ENCODE peak calls at places on chromosomes 12 and 14, in nine cellular contexts. One of them, this sample, is unnamed.

GRCh38 chr12:40261937-40262336 is 37.1 kb downstream of the LRRK2 start:
- DNase-seq in cardiac fibroblast: no peak
- DNase-seq in Caki2: no peak
- DNase-seq in mesendoderm: no peak
- DNase-seq in stimulated activated CD4-positive, alpha-beta T cell treated with anti-CD3 and anti-CD28 coated beads, Interleukin-2, amount 100 ng/mL, for 24 hours: no peak
- DNase-seq in fibroblast of pulmonary artery: no peak
- DNase-seq in frontal cortex: no peak
- DNase-seq in H54: no peak
- DNase-seq in GM04504: no peak
- DNase-seq in this sample: no peak

GRCh38 chr14:77199590-77199989 is 18.0 kb downstream of the TMEM63C start:
- DNase-seq in fibroblast of pulmonary artery: no peak
- DNase-seq in H54: no peak
- DNase-seq in cardiac fibroblast: no peak
- DNase-seq in stimulated activated CD4-positive, alpha-beta T cell treated with anti-CD3 and anti-CD28 coated beads, Interleukin-2, amount 100 ng/mL, for 24 hours: no peak
- DNase-seq in GM04504: no peak
- DNase-seq in mesendoderm: no peak
- DNase-seq in frontal cortex: no peak
- DNase-seq in Caki2: no peak
- DNase-seq in this sample: no peak

GRCh38 chr12:93347054-93347786 is 30.5 kb upstream of the NUDT4 start:
- DNase-seq in Caki2: no peak
- DNase-seq in mesendoderm: no peak
- DNase-seq in fibroblast of pulmonary artery: no peak
- DNase-seq in GM04504: no peak
- DNase-seq in cardiac fibroblast: no peak
- DNase-seq in H54: no peak
- DNase-seq in frontal cortex: no peak
- DNase-seq in stimulated activated CD4-positive, alpha-beta T cell treated with anti-CD3 and anti-CD28 coated beads, Interleukin-2, amount 100 ng/mL, for 24 hours: no peak
- DNase-seq in this sample: no peak

GRCh38 chr14:78690836-78691235 is 520.7 kb downstream of the NRXN3 start:
- DNase-seq in frontal cortex: no peak
- DNase-seq in cardiac fibroblast: peak; percentile 6
- DNase-seq in H54: no peak
- DNase-seq in GM04504: no peak
- DNase-seq in mesendoderm: no peak
- DNase-seq in fibroblast of pulmonary artery: no peak
- DNase-seq in Caki2: no peak
- DNase-seq in stimulated activated CD4-positive, alpha-beta T cell treated with anti-CD3 and anti-CD28 coated beads, Interleukin-2, amount 100 ng/mL, for 24 hours: no peak
- DNase-seq in this sample: no peak

GRCh38 chr14:100078997-100079561 is 13.9 kb downstream of the EVL start:
- DNase-seq in fibroblast of pulmonary artery: peak; percentile 37
- DNase-seq in Caki2: no peak
- DNase-seq in H54: peak; percentile 50
- DNase-seq in stimulated activated CD4-positive, alpha-beta T cell treated with anti-CD3 and anti-CD28 coated beads, Interleukin-2, amount 100 ng/mL, for 24 hours: peak; percentile 69
- DNase-seq in cardiac fibroblast: peak; percentile 47
- DNase-seq in mesendoderm: peak; percentile 82
- DNase-seq in frontal cortex: no peak
- DNase-seq in GM04504: peak; percentile 84
- DNase-seq in this sample: no peak

GRCh38 chr14:100384819-100385813 is 62.0 kb downstream of the SLC25A47 start:
- DNase-seq in GM04504: no peak
- DNase-seq in mesendoderm: peak; percentile 48
- DNase-seq in Caki2: peak; percentile 44
- DNase-seq in cardiac fibroblast: peak; percentile 85
- DNase-seq in H54: no peak
- DNase-seq in fibroblast of pulmonary artery: peak; percentile 84
- DNase-seq in frontal cortex: no peak
- DNase-seq in stimulated activated CD4-positive, alpha-beta T cell treated with anti-CD3 and anti-CD28 coated beads, Interleukin-2, amount 100 ng/mL, for 24 hours: no peak
- DNase-seq in this sample: no peak

GRCh38 chr14:77660754-77661153 is 44.3 kb upstream of the SPTLC2 start:
- DNase-seq in fibroblast of pulmonary artery: no peak
- DNase-seq in frontal cortex: peak; percentile 48
- DNase-seq in H54: no peak
- DNase-seq in GM04504: no peak
- DNase-seq in stimulated activated CD4-positive, alpha-beta T cell treated with anti-CD3 and anti-CD28 coated beads, Interleukin-2, amount 100 ng/mL, for 24 hours: no peak
- DNase-seq in mesendoderm: no peak
- DNase-seq in cardiac fibroblast: no peak
- DNase-seq in Caki2: peak; percentile 33
- DNase-seq in this sample: no peak

GRCh38 chr14:60642270-60642789 is 6.9 kb downstream of the SIX1 start:
- DNase-seq in frontal cortex: no peak
- DNase-seq in Caki2: no peak
- DNase-seq in cardiac fibroblast: no peak
- DNase-seq in stimulated activated CD4-positive, alpha-beta T cell treated with anti-CD3 and anti-CD28 coated beads, Interleukin-2, amount 100 ng/mL, for 24 hours: no peak
- DNase-seq in mesendoderm: peak; percentile 70
- DNase-seq in H54: no peak
- DNase-seq in GM04504: no peak
- DNase-seq in fibroblast of pulmonary artery: no peak
- DNase-seq in this sample: no peak

GRCh38 chr12:38890102-38890501 is 15.3 kb downstream of the CPNE8 start:
- DNase-seq in H54: no peak
- DNase-seq in frontal cortex: no peak
- DNase-seq in cardiac fibroblast: no peak
- DNase-seq in mesendoderm: no peak
- DNase-seq in Caki2: no peak
- DNase-seq in GM04504: peak; percentile 55
- DNase-seq in fibroblast of pulmonary artery: no peak
- DNase-seq in stimulated activated CD4-positive, alpha-beta T cell treated with anti-CD3 and anti-CD28 coated beads, Interleukin-2, amount 100 ng/mL, for 24 hours: no peak
- DNase-seq in this sample: no peak

GRCh38 chr12:111505601-111506036 is 93.5 kb downstream of the ATXN2 start:
- DNase-seq in stimulated activated CD4-positive, alpha-beta T cell treated with anti-CD3 and anti-CD28 coated beads, Interleukin-2, amount 100 ng/mL, for 24 hours: no peak
- DNase-seq in Caki2: no peak
- DNase-seq in frontal cortex: no peak
- DNase-seq in fibroblast of pulmonary artery: no peak
- DNase-seq in GM04504: no peak
- DNase-seq in cardiac fibroblast: no peak
- DNase-seq in mesendoderm: peak; percentile 15
- DNase-seq in H54: no peak
- DNase-seq in this sample: no peak

GRCh38 chr14:91955168-91955567 is 7.7 kb upstream of the FBLN5 start:
- DNase-seq in cardiac fibroblast: no peak
- DNase-seq in fibroblast of pulmonary artery: no peak
- DNase-seq in H54: no peak
- DNase-seq in stimulated activated CD4-positive, alpha-beta T cell treated with anti-CD3 and anti-CD28 coated beads, Interleukin-2, amount 100 ng/mL, for 24 hours: no peak
- DNase-seq in Caki2: no peak
- DNase-seq in mesendoderm: no peak
- DNase-seq in GM04504: no peak
- DNase-seq in frontal cortex: no peak
- DNase-seq in this sample: no peak

GRCh38 chr14:101509730-101510371 is 51.4 kb upstream of the DIO3 start:
- DNase-seq in mesendoderm: no peak
- DNase-seq in cardiac fibroblast: no peak
- DNase-seq in Caki2: no peak
- DNase-seq in frontal cortex: no peak
- DNase-seq in fibroblast of pulmonary artery: no peak
- DNase-seq in GM04504: no peak
- DNase-seq in stimulated activated CD4-positive, alpha-beta T cell treated with anti-CD3 and anti-CD28 coated beads, Interleukin-2, amount 100 ng/mL, for 24 hours: no peak
- DNase-seq in H54: no peak
- DNase-seq in this sample: no peak

GRCh38 chr12:59444932-59445331 is 150.9 kb upstream of the SLC16A7 start:
- DNase-seq in GM04504: no peak
- DNase-seq in cardiac fibroblast: peak; percentile 33
- DNase-seq in frontal cortex: no peak
- DNase-seq in H54: no peak
- DNase-seq in fibroblast of pulmonary artery: peak; percentile 33
- DNase-seq in stimulated activated CD4-positive, alpha-beta T cell treated with anti-CD3 and anti-CD28 coated beads, Interleukin-2, amount 100 ng/mL, for 24 hours: no peak
- DNase-seq in Caki2: no peak
- DNase-seq in mesendoderm: peak; percentile 30
- DNase-seq in this sample: no peak

GRCh38 chr12:104930388-104931326 is 27.4 kb downstream of the SLC41A2 start:
- DNase-seq in GM04504: no peak
- DNase-seq in stimulated activated CD4-positive, alpha-beta T cell treated with anti-CD3 and anti-CD28 coated beads, Interleukin-2, amount 100 ng/mL, for 24 hours: peak; percentile 35
- DNase-seq in cardiac fibroblast: no peak
- DNase-seq in frontal cortex: no peak
- DNase-seq in Caki2: peak; percentile 52
- DNase-seq in fibroblast of pulmonary artery: peak; percentile 45
- DNase-seq in mesendoderm: no peak
- DNase-seq in H54: no peak
- DNase-seq in this sample: no peak

GRCh38 chr14:103340480-103341212 is 6.6 kb downstream of the EIF5 start:
- DNase-seq in stimulated activated CD4-positive, alpha-beta T cell treated with anti-CD3 and anti-CD28 coated beads, Interleukin-2, amount 100 ng/mL, for 24 hours: no peak
- DNase-seq in H54: no peak
- DNase-seq in cardiac fibroblast: no peak
- DNase-seq in fibroblast of pulmonary artery: no peak
- DNase-seq in Caki2: no peak
- DNase-seq in GM04504: no peak
- DNase-seq in mesendoderm: no peak
- DNase-seq in frontal cortex: no peak
- DNase-seq in this sample: no peak

GRCh38 chr12:80175307-80175930 is 76.1 kb downstream of the OTOGL start:
- DNase-seq in H54: no peak
- DNase-seq in GM04504: no peak
- DNase-seq in mesendoderm: peak; percentile 13
- DNase-seq in Caki2: no peak
- DNase-seq in frontal cortex: no peak
- DNase-seq in stimulated activated CD4-positive, alpha-beta T cell treated with anti-CD3 and anti-CD28 coated beads, Interleukin-2, amount 100 ng/mL, for 24 hours: no peak
- DNase-seq in cardiac fibroblast: no peak
- DNase-seq in fibroblast of pulmonary artery: no peak
- DNase-seq in this sample: no peak

GRCh38 chr14:20412422-20412821 is 879 bp downstream of the TEP1 start:
- DNase-seq in frontal cortex: no peak
- DNase-seq in Caki2: no peak
- DNase-seq in mesendoderm: no peak
- DNase-seq in cardiac fibroblast: peak; percentile 27
- DNase-seq in GM04504: no peak
- DNase-seq in stimulated activated CD4-positive, alpha-beta T cell treated with anti-CD3 and anti-CD28 coated beads, Interleukin-2, amount 100 ng/mL, for 24 hours: no peak
- DNase-seq in H54: no peak
- DNase-seq in fibroblast of pulmonary artery: peak; percentile 15
- DNase-seq in this sample: no peak

GRCh38 chr14:94062344-94062904 is 18.6 kb downstream of the DDX24 start:
- DNase-seq in Caki2: peak; percentile 27
- DNase-seq in mesendoderm: peak; percentile 82
- DNase-seq in GM04504: no peak
- DNase-seq in H54: peak; percentile 54
- DNase-seq in stimulated activated CD4-positive, alpha-beta T cell treated with anti-CD3 and anti-CD28 coated beads, Interleukin-2, amount 100 ng/mL, for 24 hours: no peak
- DNase-seq in fibroblast of pulmonary artery: peak; percentile 31
- DNase-seq in frontal cortex: no peak
- DNase-seq in cardiac fibroblast: no peak
- DNase-seq in this sample: no peak

GRCh38 chr12:22518998-22519397 is 25.3 kb downstream of the C2CD5 start:
- DNase-seq in H54: no peak
- DNase-seq in Caki2: no peak
- DNase-seq in frontal cortex: no peak
- DNase-seq in cardiac fibroblast: peak; percentile 10
- DNase-seq in stimulated activated CD4-positive, alpha-beta T cell treated with anti-CD3 and anti-CD28 coated beads, Interleukin-2, amount 100 ng/mL, for 24 hours: no peak
- DNase-seq in mesendoderm: no peak
- DNase-seq in GM04504: no peak
- DNase-seq in fibroblast of pulmonary artery: peak; percentile 18
- DNase-seq in this sample: no peak

GRCh38 chr12:130879212-130879686 is 7.4 kb downstream of the RAN start:
- DNase-seq in Caki2: no peak
- DNase-seq in cardiac fibroblast: no peak
- DNase-seq in H54: no peak
- DNase-seq in frontal cortex: no peak
- DNase-seq in fibroblast of pulmonary artery: no peak
- DNase-seq in mesendoderm: no peak
- DNase-seq in stimulated activated CD4-positive, alpha-beta T cell treated with anti-CD3 and anti-CD28 coated beads, Interleukin-2, amount 100 ng/mL, for 24 hours: peak; percentile 32
- DNase-seq in GM04504: no peak
- DNase-seq in this sample: no peak

GRCh38 chr12:124501827-124502226 is 65.6 kb downstream of the NCOR2 start:
- DNase-seq in frontal cortex: no peak
- DNase-seq in mesendoderm: no peak
- DNase-seq in GM04504: no peak
- DNase-seq in Caki2: no peak
- DNase-seq in fibroblast of pulmonary artery: no peak
- DNase-seq in H54: no peak
- DNase-seq in cardiac fibroblast: no peak
- DNase-seq in stimulated activated CD4-positive, alpha-beta T cell treated with anti-CD3 and anti-CD28 coated beads, Interleukin-2, amount 100 ng/mL, for 24 hours: no peak
- DNase-seq in this sample: no peak

GRCh38 chr14:78164226-78164853 is 5.8 kb upstream of the NRXN3 start:
- DNase-seq in stimulated activated CD4-positive, alpha-beta T cell treated with anti-CD3 and anti-CD28 coated beads, Interleukin-2, amount 100 ng/mL, for 24 hours: peak; percentile 17
- DNase-seq in fibroblast of pulmonary artery: no peak
- DNase-seq in GM04504: no peak
- DNase-seq in cardiac fibroblast: no peak
- DNase-seq in frontal cortex: no peak
- DNase-seq in Caki2: no peak
- DNase-seq in mesendoderm: peak; percentile 76
- DNase-seq in H54: peak; percentile 18
- DNase-seq in this sample: no peak

GRCh38 chr12:94055528-94055927 is 92.8 kb upstream of the PLXNC1 start:
- DNase-seq in H54: no peak
- DNase-seq in Caki2: no peak
- DNase-seq in stimulated activated CD4-positive, alpha-beta T cell treated with anti-CD3 and anti-CD28 coated beads, Interleukin-2, amount 100 ng/mL, for 24 hours: no peak
- DNase-seq in cardiac fibroblast: no peak
- DNase-seq in frontal cortex: no peak
- DNase-seq in mesendoderm: no peak
- DNase-seq in fibroblast of pulmonary artery: no peak
- DNase-seq in GM04504: no peak
- DNase-seq in this sample: no peak

GRCh38 chr12:15982471-15982870 is 71.3 kb downstream of the DERA start:
- DNase-seq in fibroblast of pulmonary artery: peak; percentile 78
- DNase-seq in stimulated activated CD4-positive, alpha-beta T cell treated with anti-CD3 and anti-CD28 coated beads, Interleukin-2, amount 100 ng/mL, for 24 hours: no peak
- DNase-seq in GM04504: no peak
- DNase-seq in H54: no peak
- DNase-seq in Caki2: peak; percentile 14
- DNase-seq in frontal cortex: peak; percentile 53
- DNase-seq in mesendoderm: peak; percentile 14
- DNase-seq in cardiac fibroblast: peak; percentile 78
- DNase-seq in this sample: no peak